ENCODE peak calls at places on chromosomes 2 and 18, in seven cellular contexts. O, P, D, Z, L, X and C are unnamed samples.

GRCh38 chr2:219496781-219497494 is 1.8 kb upstream of the GMPPA start:
- DNase-seq in O (peak), P (no peak), D (peak), X (peak), Z (no peak), L (no peak), C (peak)

GRCh38 chr2:144477943-144478283 is 42.0 kb downstream of the ZEB2 start:
- DNase-seq in X (no peak), D (no peak), P (no peak), L (peak), Z (no peak), O (no peak), C (peak)

GRCh38 chr2:168722592-168722991 is 79.8 kb upstream of the NOSTRIN start:
- DNase-seq in D (no peak), L (no peak), Z (no peak), X (no peak), P (no peak), O (no peak), C (no peak)

GRCh38 chr18:21575656-21576055 is 24.8 kb downstream of the ESCO1 start:
- DNase-seq in X (no peak), O (no peak), Z (no peak), D (no peak), L (no peak), P (no peak), C (no peak)

GRCh38 chr18:711330-711692 is 1.1 kb downstream of the ENOSF1 start:
- DNase-seq in L (no peak), D (no peak), P (no peak), X (peak), Z (no peak), O (no peak), C (peak)

GRCh38 chr18:11859903-11860407 is 8.7 kb downstream of the CHMP1B start:
- DNase-seq in L (no peak), O (no peak), D (no peak), X (no peak), P (peak), Z (no peak), C (no peak)

GRCh38 chr18:5285326-5285725 is 10.2 kb downstream of the ZBTB14 start:
- DNase-seq in X (no peak), P (no peak), D (no peak), Z (no peak), O (no peak), L (peak), C (no peak)

GRCh38 chr18:24964213-24964612 is 387.8 kb downstream of the ZNF521 start:
- DNase-seq in Z (no peak), X (peak), D (no peak), P (no peak), L (no peak), O (no peak), C (peak)

GRCh38 chr2:120740765-120741513 is 5.3 kb downstream of the GLI2 start:
- DNase-seq in D (no peak), L (no peak), X (peak), O (no peak), Z (no peak), P (no peak), C (peak)

GRCh38 chr18:58805482-58806187 is 59.0 kb upstream of the ZNF532 start:
- DNase-seq in X (peak), D (no peak), P (no peak), O (no peak), Z (no peak), L (peak), C (no peak)

GRCh38 chr18:45569566-45569965 is 45.7 kb upstream of the SLC14A2 start:
- DNase-seq in L (no peak), X (no peak), O (no peak), D (no peak), P (no peak), Z (no peak), C (no peak)